ENCODE peak calls at places on chromosome 9, in four cellular contexts. S, C, W and U are unnamed samples.

GRCh38 chr9:129160712-129161533 is 17.1 kb downstream of the IER5L start:
- DNase-seq in S (no peak), C (no peak), W (no peak), U (no peak)

GRCh38 chr9:122347348-122348287 is 23.2 kb upstream of the PTGS1 start:
- DNase-seq in C (peak; percentile 44), W (no peak), S (peak; percentile 37), U (no peak)

GRCh38 chr9:26229324-26230054 is 551.2 kb upstream of the TUSC1 start:
- DNase-seq in S (no peak), W (no peak), C (no peak), U (no peak)

GRCh38 chr9:89187950-89188349 is 9.3 kb upstream of the SHC3 start:
- DNase-seq in C (no peak), W (no peak), S (no peak), U (no peak)

GRCh38 chr9:107633375-107633774 is 143.8 kb upstream of the KLF4 start:
- DNase-seq in C (no peak), S (no peak), W (no peak), U (no peak)

GRCh38 chr9:114522847-114523246 is 17.6 kb upstream of the WHRN start:
- DNase-seq in W (no peak), S (no peak), C (no peak), U (no peak)

GRCh38 chr9:72292184-72292787 is 72.7 kb downstream of the ZFAND5 start:
- DNase-seq in S (no peak), W (no peak), C (peak; percentile 77), U (no peak)

GRCh38 chr9:126894052-126894603 is 20.5 kb upstream of the RALGPS1 start:
- DNase-seq in S (no peak), C (no peak), W (no peak), U (no peak)

GRCh38 chr9:96495341-96495740 is 45.4 kb downstream of the HABP4 start:
- DNase-seq in C (no peak), W (no peak), S (no peak), U (no peak)

GRCh38 chr9:127837346-127837745 is 17.1 kb downstream of the ENG start:
- DNase-seq in C (no peak), W (no peak), S (no peak), U (no peak)

GRCh38 chr9:84567776-84568175 is 101.8 kb upstream of the NTRK2 start:
- DNase-seq in S (no peak), C (no peak), W (no peak), U (no peak)

GRCh38 chr9:70553718-70554673 is 139.5 kb upstream of the KLF9 start:
- DNase-seq in C (no peak), W (no peak), S (no peak), U (no peak)